ENCODE peak calls at places on chromosomes 11 and 22, in five cellular contexts. F is upper lobe of right lung, L is ovary, H is GM12865, X is OCI-LY7. P is an unnamed sample.

GRCh38 chr22:41146573-41146972 is 54.2 kb downstream of the EP300 start:
- DNase-seq in F (no peak), L (no peak), H (peak), X (no peak), P (no peak)

GRCh38 chr11:61126266-61126665 is 24.0 kb downstream of the CD5 start:
- DNase-seq in F (no peak), L (peak), H (no peak), X (no peak), P (no peak)

GRCh38 chr11:76173663-76174062 is 32.6 kb downstream of the WNT11 start:
- DNase-seq in F (no peak), L (no peak), H (no peak), X (no peak), P (no peak)

GRCh38 chr11:1746516-1746931 is 3.9 kb downstream of the IFITM10 start:
- DNase-seq in F (peak), L (no peak), H (no peak), X (no peak), P (no peak)

GRCh38 chr11:67312187-67313021 is 9.1 kb downstream of the SSH3 start:
- DNase-seq in F (peak), L (no peak), H (no peak), X (no peak), P (no peak)

GRCh38 chr11:78318733-78319132 is 98.9 kb downstream of the GAB2 start:
- DNase-seq in F (no peak), L (no peak), H (no peak), X (no peak), P (no peak)

GRCh38 chr11:100574894-100575769 is 112.0 kb upstream of the ARHGAP42 start:
- DNase-seq in F (no peak), L (no peak), H (no peak), X (no peak), P (no peak)

GRCh38 chr11:19980388-19980787 is 179.9 kb downstream of the DBX1 start:
- DNase-seq in F (no peak), L (no peak), H (no peak), X (no peak), P (no peak)

GRCh38 chr11:109511598-109511997 is 89.6 kb downstream of the C11orf87 start:
- DNase-seq in F (no peak), L (no peak), H (no peak), X (no peak), P (no peak)

GRCh38 chr11:102850973-102851745 is 7.8 kb upstream of the MMP3 start:
- DNase-seq in F (no peak), L (no peak), H (no peak), X (no peak), P (peak)

GRCh38 chr11:112343368-112344039 is 82.8 kb upstream of the PLET1 start:
- DNase-seq in F (no peak), L (no peak), H (no peak), X (no peak), P (no peak)

GRCh38 chr11:18046116-18046777 is at the start of gene TPH1:
- DNase-seq in F (peak), L (peak), H (no peak), X (no peak), P (no peak)

GRCh38 chr11:118051136-118051610 is 25.7 kb upstream of the TMPRSS4 start:
- DNase-seq in F (no peak), L (no peak), H (no peak), X (no peak), P (no peak)

GRCh38 chr22:38164578-38164953 is 17.1 kb downstream of the PLA2G6 start:
- DNase-seq in F (peak), L (no peak), H (no peak), X (no peak), P (no peak)
- TF ChIP-seq CTCF in F (no peak), L (no peak), H (no peak), X (no peak), P (no peak)

GRCh38 chr11:46698597-46698996 is 1.8 kb downstream of the ARHGAP1 start:
- DNase-seq in F (no peak), L (no peak), H (no peak), X (no peak), P (no peak)
- H3K4me3 ChIP-seq in F (no peak), L (no peak), H (no peak), X (no peak), P (peak)

GRCh38 chr22:22105364-22105763 is 122.8 kb upstream of the TOP3B start:
- DNase-seq in F (no peak), L (no peak), H (no peak), X (no peak), P (no peak)

GRCh38 chr22:22099833-22100812 is 117.5 kb upstream of the TOP3B start:
- DNase-seq in F (no peak), L (no peak), H (peak), X (peak), P (no peak)

GRCh38 chr22:22106855-22107254 is 124.3 kb upstream of the TOP3B start:
- DNase-seq in F (no peak), L (no peak), H (no peak), X (no peak), P (no peak)

GRCh38 chr22:22099194-22099486 is 116.6 kb upstream of the TOP3B start:
- DNase-seq in F (no peak), L (no peak), H (peak), X (peak), P (no peak)

GRCh38 chr22:22103078-22103593 is 120.5 kb upstream of the TOP3B start:
- DNase-seq in F (no peak), L (no peak), H (peak), X (peak), P (no peak)
- TF ChIP-seq CTCF in F (peak), L (no peak), H (peak), X (peak), P (peak)

GRCh38 chr22:26548303-26548702 is 36.0 kb upstream of the TFIP11 start:
- DNase-seq in F (no peak), L (no peak), H (no peak), X (no peak), P (no peak)
- H3K4me3 ChIP-seq in F (no peak), L (no peak), H (no peak), X (no peak), P (no peak)

DNA sequence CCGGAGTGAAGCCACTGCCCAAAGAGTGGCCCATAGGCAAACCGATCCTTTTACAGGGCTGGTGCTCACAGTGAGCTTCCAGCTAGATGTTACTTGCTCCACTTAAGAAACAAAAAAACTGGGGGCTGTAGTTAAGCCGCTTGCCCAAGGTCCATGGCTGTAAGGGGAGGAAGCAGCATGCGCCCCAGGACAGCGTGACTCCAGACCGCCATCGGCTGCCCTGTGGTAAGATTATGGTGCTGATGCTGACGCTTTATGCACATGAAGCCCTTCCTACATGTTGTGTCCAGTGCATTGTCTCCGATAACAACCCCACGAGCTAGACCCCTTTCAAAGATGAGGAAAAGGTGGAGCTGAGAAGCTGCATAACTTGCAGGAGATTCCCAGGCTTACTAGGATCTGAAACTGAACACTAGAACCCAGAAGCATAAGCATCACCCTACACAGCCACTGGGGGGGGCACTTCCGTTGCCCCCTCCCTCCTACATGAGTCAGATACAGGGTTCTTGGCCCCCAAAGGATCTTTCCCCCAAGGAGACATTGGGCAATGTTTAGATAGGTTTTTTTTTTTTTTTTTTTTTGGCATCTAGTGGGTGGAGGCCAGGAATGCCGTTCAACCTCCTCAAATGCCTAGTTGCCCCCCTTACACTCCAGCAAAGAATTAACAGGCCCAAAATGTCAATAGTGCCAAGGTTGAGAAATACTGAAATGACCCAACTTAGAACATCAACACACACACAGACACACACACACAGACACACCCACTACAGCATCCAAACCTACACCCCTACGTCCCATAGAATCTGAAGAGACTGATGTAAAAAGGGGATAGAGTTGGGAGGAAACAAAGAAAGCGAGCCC is 53.9 kb downstream of the MN1 start:
- DNase-seq in F (no peak), L (no peak), H (no peak), X (no peak), P (no peak)
- TF ChIP-seq CTCF in F (no peak), L (peak), H (peak), X (peak), P (no peak)

GRCh38 chr11:122229078-122229477 is 113.1 kb upstream of the BLID start:
- DNase-seq in F (no peak), L (no peak), H (no peak), X (no peak), P (no peak)
- H3K4me3 ChIP-seq in F (no peak), L (no peak), H (no peak), X (no peak), P (no peak)

GRCh38 chr11:65378208-65378927 is 4.1 kb downstream of the SLC25A45 start:
- DNase-seq in F (no peak), L (no peak), H (no peak), X (peak), P (no peak)
- TF ChIP-seq CTCF in F (no peak), L (no peak), H (no peak), X (peak), P (no peak)

DNA sequence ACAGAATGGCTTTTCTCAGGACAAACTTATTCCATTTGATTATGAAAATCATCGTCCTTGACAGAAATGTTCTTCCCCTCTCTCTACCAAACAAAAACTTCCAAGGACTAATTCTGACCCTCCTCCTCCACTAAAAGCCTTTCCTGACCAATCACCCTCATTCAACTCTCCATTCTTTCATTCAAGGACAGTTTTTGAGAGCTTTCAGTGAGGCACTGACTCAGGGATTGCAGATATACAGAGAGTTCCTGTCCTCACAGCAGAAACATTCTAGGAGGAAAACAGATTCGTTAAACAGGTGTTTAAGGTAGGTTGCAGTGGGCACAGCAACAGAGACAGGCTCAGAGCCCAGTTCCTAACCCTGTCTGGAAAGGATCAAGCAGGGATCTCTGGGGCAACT is 41.5 kb downstream of the OR4D9 start:
- DNase-seq in F (no peak), L (no peak), H (no peak), X (no peak), P (no peak)
- H3K4me3 ChIP-seq in F (no peak), L (no peak), H (no peak), X (no peak), P (no peak)

DNA sequence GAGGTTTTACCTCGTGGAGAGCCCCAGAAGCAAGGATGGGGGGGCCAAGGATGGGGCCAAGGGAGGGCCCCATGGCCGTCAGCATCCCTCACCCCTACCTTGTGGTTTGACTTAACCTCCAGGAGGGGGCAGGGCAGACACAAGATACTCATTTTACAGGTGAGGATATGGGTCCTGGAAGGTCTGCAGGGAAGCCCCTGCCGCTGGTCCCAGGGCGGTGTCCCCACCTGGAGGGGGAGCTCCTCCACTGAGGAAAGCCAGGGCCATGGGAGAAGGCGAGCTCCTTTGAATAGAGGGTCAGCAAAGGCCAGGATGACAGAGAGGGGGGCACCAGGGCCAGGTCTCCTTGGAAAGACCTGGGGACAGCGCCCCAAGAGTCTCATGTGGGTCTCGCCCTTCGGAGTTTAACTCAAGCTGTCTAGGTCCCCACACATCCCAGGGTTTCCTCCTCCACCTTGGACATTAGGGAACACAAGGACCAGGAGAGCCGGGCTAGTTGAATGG is 5.9 kb upstream of the ADORA2A start:
- DNase-seq in F (no peak), L (no peak), H (peak), X (peak), P (no peak)
- TF ChIP-seq CTCF in F (no peak), L (no peak), H (peak), X (peak), P (no peak)

DNA sequence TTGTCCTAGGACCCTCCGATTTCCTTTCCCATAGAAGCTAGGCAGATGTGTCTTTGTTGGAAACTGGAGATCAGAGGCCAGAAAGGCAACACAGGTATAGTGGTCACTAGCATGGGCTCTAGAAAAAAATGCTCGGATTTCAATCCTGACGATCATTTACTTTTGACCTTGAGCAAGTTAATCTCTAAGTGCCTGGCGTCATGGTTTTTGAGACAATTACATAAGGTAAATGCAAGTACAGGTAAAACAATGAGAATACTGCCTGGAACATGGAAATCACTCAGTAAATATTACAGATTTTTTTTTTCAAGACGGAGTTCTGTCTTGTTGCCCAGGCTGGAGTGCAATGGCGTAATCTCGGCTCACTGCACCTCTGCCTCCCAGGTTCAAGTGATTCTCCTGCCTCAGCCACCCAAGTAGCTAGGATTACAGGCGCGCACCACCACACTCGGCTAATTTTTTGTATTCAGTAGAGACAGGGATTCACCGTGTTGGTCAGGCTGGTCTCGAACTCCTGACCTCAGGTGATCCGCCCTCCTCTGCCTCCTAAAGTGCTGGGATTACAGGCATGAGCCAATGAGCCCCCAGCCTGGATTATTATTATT is 1.1 kb upstream of the DENND5A start:
- DNase-seq in F (no peak), L (no peak), H (no peak), X (no peak), P (no peak)
- H3K4me3 ChIP-seq in F (peak), L (no peak), H (no peak), X (no peak), P (no peak)

P was measured in AG04449.